ENCODE peak calls at places on chromosome 6, in eight cellular contexts. K is CD8-positive, alpha-beta memory T cell; J is cardiac muscle cell; C is PC-3; H is spleen; Y is effector memory CD4-positive, alpha-beta T cell; A is heart left ventricle; Q is gastrocnemius medialis. X is an unnamed sample.
A peak's percentile ranks its signal among the peaks of the same experiment; 100 is the strongest.

GRCh38 chr6:6537488-6537887 is 51.0 kb upstream of the LY86 start:
- DNase-seq in H (no peak), Q (no peak), Y (no peak), C (no peak), A (no peak), J (no peak), K (no peak), X (no peak)

GRCh38 chr6:137001287-137001976 is 43.3 kb downstream of the IL20RA start:
- DNase-seq in C (peak; percentile 84), Q (no peak), K (no peak), J (no peak), Y (no peak), H (no peak), A (no peak), X (no peak)

GRCh38 chr6:11819486-11819885 is 40.9 kb upstream of the ADTRP start:
- DNase-seq in H (no peak), A (no peak), C (no peak), Q (no peak), Y (no peak), K (no peak), J (no peak), X (no peak)

GRCh38 chr6:148828047-148828446 is 81.2 kb downstream of the UST start:
- DNase-seq in A (no peak), J (no peak), C (no peak), H (no peak), K (no peak), Y (no peak), Q (no peak), X (no peak)

GRCh38 chr6:25692472-25692871 is 40.5 kb downstream of the SCGN start:
- DNase-seq in A (no peak), J (no peak), K (no peak), Q (no peak), C (no peak), Y (no peak), H (no peak), X (no peak)

GRCh38 chr6:10030942-10031537 is 383.8 kb downstream of the TFAP2A start:
- DNase-seq in Q (no peak), A (no peak), H (no peak), K (no peak), J (no peak), Y (no peak), C (peak; percentile 71), X (no peak)

GRCh38 chr6:149545258-149545753 is 537 bp downstream of the PPIL4 start:
- DNase-seq in C (peak; percentile 28), J (peak; percentile 78), Y (peak; percentile 59), H (peak; percentile 82), Q (peak; percentile 27), K (peak; percentile 58), A (peak; percentile 42), X (peak; percentile 47)

GRCh38 chr6:122838060-122838780 is 49.2 kb downstream of the SMPDL3A start:
- DNase-seq in A (no peak), H (no peak), C (peak; percentile 52), Q (no peak), J (peak; percentile 33), Y (no peak), K (no peak), X (no peak)

GRCh38 chr6:56424542-56425083 is 177.2 kb upstream of the COL21A1 start:
- DNase-seq in H (no peak), Y (no peak), K (no peak), Q (no peak), A (no peak), J (no peak), C (no peak), X (no peak)

GRCh38 chr6:52994031-52994788 is 874 bp downstream of the GSTA4 start:
- DNase-seq in Y (no peak), H (no peak), K (no peak), J (peak; percentile 55), Q (no peak), A (peak; percentile 37), C (peak; percentile 47), X (no peak)

GRCh38 chr6:16973545-16974386 is 128.1 kb upstream of the STMND1 start:
- DNase-seq in A (no peak), K (no peak), C (no peak), H (no peak), J (no peak), Q (no peak), Y (no peak), X (no peak)

GRCh38 chr6:139062921-139063320 is 34.4 kb downstream of the ABRACL start:
- DNase-seq in C (no peak), K (no peak), Y (no peak), A (no peak), H (no peak), Q (no peak), J (peak; percentile 55), X (no peak)

GRCh38 chr6:136226027-136226673 is 24.0 kb downstream of the MTFR2 start:
- DNase-seq in C (peak; percentile 68), K (peak; percentile 30), Y (peak; percentile 2), A (peak; percentile 58), J (peak; percentile 78), Q (peak; percentile 24), H (peak; percentile 85), X (no peak)

GRCh38 chr6:169427856-169428255 is 174.2 kb upstream of the THBS2 start:
- DNase-seq in J (peak; percentile 82), A (no peak), C (no peak), Q (no peak), Y (no peak), H (no peak), K (no peak), X (no peak)

GRCh38 chr6:116139917-116140316 is 14.0 kb upstream of the COL10A1 start:
- DNase-seq in C (peak; percentile 45), Q (no peak), Y (no peak), H (no peak), J (no peak), A (no peak), K (no peak), X (no peak)

GRCh38 chr6:110140650-110141049 is 38.8 kb downstream of the WASF1 start:
- DNase-seq in Y (no peak), K (no peak), A (no peak), Q (no peak), H (no peak), J (peak; percentile 66), C (peak; percentile 18), X (no peak)

GRCh38 chr6:90469906-90470305 is 117.0 kb downstream of the MAP3K7 start:
- DNase-seq in K (no peak), Q (peak; percentile 45), J (peak; percentile 37), H (no peak), C (no peak), Y (no peak), A (no peak), X (no peak)

GRCh38 chr6:159045826-159046225 is 1.0 kb upstream of the TAGAP start:
- DNase-seq in H (no peak), Y (no peak), C (no peak), K (no peak), A (no peak), Q (no peak), J (no peak), X (no peak)

GRCh38 chr6:101011165-101011564 is 130.0 kb upstream of the ASCC3 start:
- DNase-seq in C (peak; percentile 74), Q (no peak), A (no peak), H (no peak), Y (no peak), K (no peak), J (no peak), X (no peak)
- H3K4me3 ChIP-seq in C (peak overlapping the region; percentile 33), Q (no peak overlapping the region), A (no peak overlapping the region), H (no peak overlapping the region), Y (peak overlapping the region; percentile 26), K (peak overlapping the region; percentile 28), J (no peak overlapping the region), X (no peak overlapping the region)

DNA sequence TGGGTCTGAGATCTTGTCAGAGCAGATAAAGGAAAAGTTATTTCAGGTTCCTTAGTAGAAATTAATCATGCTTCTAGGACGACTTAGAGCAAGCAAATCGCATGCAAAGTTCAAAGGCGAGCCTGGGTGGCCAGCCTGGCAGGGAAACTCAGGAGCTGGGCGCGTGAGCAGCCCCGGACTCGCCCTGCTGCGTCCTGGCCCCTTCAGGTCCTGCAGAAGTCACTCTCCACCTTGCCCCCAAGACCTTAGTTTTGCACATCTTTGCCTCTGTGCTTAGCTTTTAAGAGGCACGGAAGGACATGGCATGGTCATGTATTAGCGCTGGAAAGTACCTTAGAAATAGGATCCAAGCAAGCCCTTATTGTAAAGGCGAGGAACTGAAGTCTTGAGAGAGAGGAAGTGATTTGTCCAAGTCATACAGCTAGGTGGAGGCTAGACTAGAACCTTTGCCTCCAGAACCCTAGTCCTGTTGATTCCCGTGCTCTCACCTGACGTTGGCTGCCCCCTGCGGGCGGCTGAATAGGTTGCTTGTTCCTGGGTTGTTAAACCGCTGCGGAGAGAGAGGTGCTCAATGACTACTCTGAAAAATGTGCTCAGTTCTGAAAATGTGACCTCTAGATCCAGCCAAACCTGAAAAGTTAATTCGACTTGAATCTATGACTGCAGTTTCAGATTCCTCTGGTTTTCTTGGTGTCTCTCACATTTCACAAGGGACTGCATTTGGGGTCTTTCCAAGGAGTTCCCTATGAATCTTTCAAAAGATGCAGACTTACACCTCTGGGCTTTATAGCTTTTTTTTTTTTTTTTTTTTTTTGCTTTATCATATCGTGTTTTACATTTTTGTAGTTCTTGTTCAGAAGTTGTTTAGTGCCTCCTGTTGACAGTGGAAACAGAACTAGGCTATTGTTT is 2.7 kb downstream of the MYB start:
- DNase-seq in Y (peak; percentile 53), K (peak; percentile 49), J (peak; percentile 57), Q (no peak), C (peak; percentile 77), A (no peak), H (peak; percentile 89), X (peak; percentile 83)
- H3K4me3 ChIP-seq in Y (peak overlapping the region; percentile 57), K (peak overlapping the region; percentile 73), J (peak overlapping the region; percentile 41), Q (no peak overlapping the region), C (peak overlapping the region; percentile 78), A (peak overlapping the region; percentile 41), H (peak overlapping the region; percentile 65), X (peak overlapping the region; percentile 68)

DNA sequence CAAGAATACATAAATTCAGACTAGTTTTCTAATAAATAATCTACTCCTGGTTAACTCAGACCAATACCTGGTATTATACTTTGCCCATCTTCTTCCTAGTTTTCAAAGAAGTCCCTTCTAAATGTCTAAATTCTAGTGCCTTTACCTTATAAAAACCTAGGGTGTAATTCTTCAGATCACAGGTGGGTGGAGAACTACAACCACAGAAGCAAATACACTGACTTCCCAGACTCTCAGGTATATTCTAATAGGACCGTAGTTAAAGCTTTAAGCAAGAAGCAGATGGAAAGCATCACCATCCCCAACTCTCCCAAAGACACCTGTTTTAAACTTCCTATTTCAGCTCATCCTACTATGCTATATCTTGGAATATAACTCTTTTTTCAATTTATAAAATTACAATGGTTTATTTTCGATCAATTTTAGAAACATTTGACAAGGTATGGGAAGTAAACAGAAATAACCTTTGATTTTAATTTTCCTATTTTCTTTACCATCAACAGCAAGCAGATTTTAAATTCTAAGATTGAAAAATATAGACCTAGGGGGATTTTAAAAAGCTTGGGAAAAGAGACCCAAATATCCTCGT is 15.8 kb downstream of the MAN1A1 start:
- DNase-seq in K (no peak), Q (no peak), H (no peak), C (peak; percentile 54), A (no peak), J (no peak), Y (no peak), X (no peak)
- H3K4me3 ChIP-seq in K (no peak overlapping the region), Q (no peak overlapping the region), H (no peak overlapping the region), C (no peak overlapping the region), A (no peak overlapping the region), J (no peak overlapping the region), Y (no peak overlapping the region), X (no peak overlapping the region)

DNA sequence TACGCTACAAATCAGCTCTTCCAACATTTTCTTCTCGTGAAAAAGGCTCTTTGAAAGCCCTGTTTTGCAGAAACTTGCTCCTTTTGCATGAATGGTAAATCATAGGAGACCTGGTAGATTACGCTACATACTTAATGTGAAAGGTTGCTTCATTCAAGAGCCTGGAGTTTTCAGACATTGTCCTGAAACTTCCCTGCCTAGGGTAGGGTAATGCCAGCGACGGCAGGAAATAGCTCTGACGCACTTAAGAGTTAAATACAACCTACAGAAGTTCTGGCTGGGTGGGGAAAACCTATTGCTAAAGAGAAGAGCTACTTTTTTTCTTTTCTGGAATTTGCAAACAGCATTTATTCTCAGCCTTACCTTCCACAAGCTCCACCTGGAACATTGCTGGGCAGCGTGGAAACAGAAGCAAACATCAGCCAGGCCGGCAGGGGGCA is 144.5 kb downstream of the LPA start:
- DNase-seq in H (no peak), C (peak; percentile 74), K (no peak), Y (no peak), J (no peak), Q (no peak), A (peak; percentile 68), X (no peak)
- H3K4me3 ChIP-seq in H (peak overlapping the region; percentile 63), C (peak overlapping the region; percentile 79), K (peak overlapping the region; percentile 81), Y (peak overlapping the region; percentile 56), J (peak overlapping the region; percentile 53), Q (peak overlapping the region; percentile 75), A (peak overlapping the region; percentile 60), X (peak overlapping the region; percentile 60)